ENCODE peak calls at places on chromosomes 16 and 17, in eight cellular contexts. L is uterus; W is psoas muscle; C is MM.1S; T is SJSA1; D is ovary; A is CD8-positive, alpha-beta memory T cell; J is GM06990. Z is an unnamed sample.

GRCh38 chr16:15403392-15403995 is 7.9 kb downstream of the MPV17L start:
- DNase-seq in L (no peak), W (no peak), C (no peak), T (no peak), D (no peak), A (no peak), J (no peak), Z (no peak)

GRCh38 chr17:58343131-58343530 is 8.9 kb downstream of the SUPT4H1 start:
- DNase-seq in L (no peak), W (no peak), C (no peak), T (no peak), D (no peak), A (no peak), J (no peak), Z (no peak)

GRCh38 chr16:87101903-87102302 is 215.3 kb downstream of the C16orf95 start:
- DNase-seq in L (no peak), W (no peak), C (no peak), T (peak; percentile 31), D (no peak), A (no peak), J (no peak), Z (no peak)

GRCh38 chr17:76447931-76448652 is 4.9 kb downstream of the UBE2O start:
- DNase-seq in L (no peak), W (no peak), C (no peak), T (no peak), D (no peak), A (no peak), J (no peak), Z (no peak)

GRCh38 chr17:40648326-40648968 is 829 bp upstream of the SMARCE1 start:
- DNase-seq in L (no peak), W (no peak), C (no peak), T (peak; percentile 77), D (no peak), A (no peak), J (no peak), Z (peak; percentile 55)

GRCh38 chr17:51454456-51454978 is 194.2 kb downstream of the UTP18 start:
- DNase-seq in L (no peak), W (no peak), C (no peak), T (no peak), D (no peak), A (no peak), J (no peak), Z (no peak)

GRCh38 chr17:20206068-20206467 is 196.9 kb downstream of the SPECC1 start:
- DNase-seq in L (peak; percentile 37), W (no peak), C (no peak), T (peak; percentile 33), D (no peak), A (no peak), J (no peak), Z (no peak)

GRCh38 chr16:2482181-2483107 is 7.5 kb downstream of the TBC1D24 start:
- DNase-seq in L (peak; percentile 44), W (peak; percentile 87), C (no peak), T (no peak), D (peak; percentile 72), A (no peak), J (no peak), Z (peak; percentile 57)

GRCh38 chr17:17073627-17074521 is 31.6 kb downstream of the MPRIP start:
- DNase-seq in L (no peak), W (peak; percentile 38), C (no peak), T (no peak), D (no peak), A (no peak), J (no peak), Z (peak; percentile 39)

GRCh38 chr16:1698680-1699079 is 7.3 kb upstream of the MAPK8IP3 start:
- DNase-seq in L (no peak), W (no peak), C (no peak), T (no peak), D (peak; percentile 85), A (no peak), J (no peak), Z (no peak)

GRCh38 chr16:10165643-10166042 is 16.6 kb downstream of the GRIN2A start:
- DNase-seq in L (no peak), W (no peak), C (no peak), T (no peak), D (no peak), A (no peak), J (no peak), Z (no peak)

GRCh38 chr17:12898110-12898509 is 108.8 kb downstream of the ARHGAP44 start:
- DNase-seq in L (no peak), W (no peak), C (no peak), T (no peak), D (no peak), A (no peak), J (no peak), Z (no peak)

GRCh38 chr16:85651822-85652430 is 36.8 kb downstream of the GINS2 start:
- DNase-seq in L (peak; percentile 72), W (no peak), C (no peak), T (no peak), D (peak; percentile 69), A (no peak), J (no peak), Z (no peak)

GRCh38 chr16:65070831-65071230 is 51.0 kb downstream of the CDH11 start:
- DNase-seq in L (peak; percentile 76), W (peak; percentile 82), C (no peak), T (peak; percentile 87), D (peak; percentile 69), A (no peak), J (no peak), Z (peak; percentile 28)

GRCh38 chr17:78120537-78120936 is 8.0 kb downstream of the TMC6 start:
- DNase-seq in L (no peak), W (no peak), C (no peak), T (no peak), D (no peak), A (no peak), J (no peak), Z (no peak)
- H3K36me3 ChIP-seq in L (no peaks in the 10 kb centered on the region), W (no peaks in the 10 kb centered on the region), C (peaks cover 6% of the 10 kb centered on the region), T (no peaks in the 10 kb centered on the region), D (no peaks in the 10 kb centered on the region), A (peaks cover 63% of the 10 kb centered on the region), J (peaks cover 53% of the 10 kb centered on the region), Z (no peaks in the 10 kb centered on the region)

DNA sequence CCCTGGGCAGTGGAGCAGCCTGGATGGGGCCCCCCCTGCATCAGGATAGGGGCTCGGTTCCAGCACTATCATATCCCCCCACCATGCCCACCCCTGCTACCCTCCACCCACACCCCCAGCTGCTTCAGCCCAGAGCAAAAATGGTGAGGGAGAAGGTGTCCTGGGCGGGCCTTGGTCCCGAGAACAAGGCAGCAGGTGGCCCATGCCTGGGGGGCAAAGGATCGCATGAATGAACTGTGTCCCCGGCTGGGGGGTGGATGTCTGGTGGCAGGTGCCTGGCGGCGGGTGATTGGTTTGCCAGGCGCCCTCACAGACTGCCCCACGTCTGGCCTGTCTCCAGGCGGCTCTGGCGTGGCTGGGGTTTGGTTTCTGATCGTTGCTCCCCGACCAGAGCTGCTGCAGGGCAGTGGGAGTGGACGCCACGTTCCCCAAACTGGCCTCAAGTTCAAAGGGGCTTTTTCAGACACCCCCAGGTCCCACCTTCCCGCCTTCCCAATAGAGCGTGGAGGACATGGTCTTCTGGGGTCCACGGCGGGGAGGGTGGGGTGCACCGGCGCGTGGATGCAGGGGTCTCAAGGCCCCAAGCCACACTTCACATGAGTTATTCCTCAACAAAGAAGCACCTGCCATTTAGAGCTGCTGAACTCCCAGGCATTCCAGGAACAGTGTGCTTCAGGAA is 12.6 kb downstream of the UTS2R start:
- DNase-seq in L (no peak), W (no peak), C (no peak), T (no peak), D (no peak), A (no peak), J (no peak), Z (no peak)
- H3K36me3 ChIP-seq in L (no peaks in the 10 kb centered on the region), W (no peaks in the 10 kb centered on the region), C (no peaks in the 10 kb centered on the region), T (peaks cover 3% of the 10 kb centered on the region), D (no peaks in the 10 kb centered on the region), A (no peaks in the 10 kb centered on the region), J (no peaks in the 10 kb centered on the region), Z (no peaks in the 10 kb centered on the region)

GRCh38 chr16:11722468-11722808 is 20.2 kb downstream of the TXNDC11 start:
- DNase-seq in L (no peak), W (no peak), C (no peak), T (no peak), D (no peak), A (no peak), J (no peak), Z (no peak)

GRCh38 chr16:11727945-11728543 is 14.6 kb downstream of the TXNDC11 start:
- DNase-seq in L (no peak), W (no peak), C (peak; percentile 91), T (no peak), D (no peak), A (no peak), J (peak; percentile 32), Z (no peak)

GRCh38 chr16:11726008-11726407 is 16.6 kb downstream of the TXNDC11 start:
- DNase-seq in L (no peak), W (no peak), C (peak; percentile 6), T (no peak), D (no peak), A (no peak), J (no peak), Z (peak; percentile 39)

GRCh38 chr16:11721781-11722467 is 20.7 kb downstream of the TXNDC11 start:
- DNase-seq in L (no peak), W (no peak), C (no peak), T (no peak), D (no peak), A (no peak), J (no peak), Z (no peak)

DNA sequence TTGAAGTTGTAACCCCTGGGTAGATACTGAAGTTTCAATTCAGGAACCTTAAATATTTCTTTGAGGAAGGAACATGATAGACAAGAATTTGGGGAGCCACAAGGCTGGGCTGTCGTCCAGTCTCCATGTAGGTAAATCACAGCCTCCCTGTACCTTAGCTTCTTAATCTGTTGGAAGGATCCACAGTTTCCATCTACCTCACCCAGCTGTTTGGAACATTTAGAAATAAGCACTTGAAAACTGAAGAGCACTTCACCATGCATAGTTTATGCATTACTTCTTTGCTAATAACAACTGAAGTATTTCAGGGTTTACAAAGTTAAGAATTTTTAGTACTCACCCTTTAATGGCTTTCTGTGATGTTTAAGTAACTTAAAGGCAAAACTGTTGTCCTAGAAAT is 17.2 kb downstream of the TXNDC11 start:
- DNase-seq in L (no peak), W (no peak), C (no peak), T (no peak), D (no peak), A (no peak), J (no peak), Z (no peak)
- H3K36me3 ChIP-seq in L (no peaks in the 10 kb centered on the region), W (peaks cover 99% of the 10 kb centered on the region), C (peaks cover 41% of the 10 kb centered on the region), T (peaks cover 65% of the 10 kb centered on the region), D (no peaks in the 10 kb centered on the region), A (peaks cover 32% of the 10 kb centered on the region), J (peaks cover 20% of the 10 kb centered on the region), Z (no peaks in the 10 kb centered on the region)

GRCh38 chr16:67871256-67871655 is 1.6 kb upstream of the EDC4 start:
- DNase-seq in L (no peak), W (no peak), C (no peak), T (no peak), D (no peak), A (no peak), J (no peak), Z (no peak)

GRCh38 chr16:67873435-67874146 is 739 bp downstream of the EDC4 start:
- DNase-seq in L (no peak), W (no peak), C (no peak), T (peak; percentile 33), D (no peak), A (no peak), J (no peak), Z (no peak)

GRCh38 chr16:67874147-67874771 is 1.4 kb downstream of the EDC4 start:
- DNase-seq in L (no peak), W (no peak), C (no peak), T (no peak), D (no peak), A (no peak), J (no peak), Z (no peak)

GRCh38 chr16:67872131-67872630 is 671 bp upstream of the EDC4 start:
- DNase-seq in L (no peak), W (no peak), C (no peak), T (no peak), D (no peak), A (no peak), J (no peak), Z (no peak)

GRCh38 chr16:67872631-67873434 is at the start of gene EDC4:
- DNase-seq in L (peak; percentile 75), W (peak; percentile 94), C (peak; percentile 84), T (peak; percentile 80), D (peak; percentile 87), A (peak; percentile 84), J (peak; percentile 89), Z (peak; percentile 88)
- H3K36me3 ChIP-seq in L (no peaks in the 10 kb centered on the region), W (peaks cover 65% of the 10 kb centered on the region), C (no peaks in the 10 kb centered on the region), T (peaks cover 85% of the 10 kb centered on the region), D (no peaks in the 10 kb centered on the region), A (peaks cover 20% of the 10 kb centered on the region), J (peaks cover 28% of the 10 kb centered on the region), Z (peaks cover 27% of the 10 kb centered on the region)

Z was measured in right lobe of liver.